ENCODE peak calls at places on chromosomes 12 and 14, in seven cellular contexts. One of them, this sample, is unnamed.

GRCh38 chr14:61965030-61965745 is 203.0 kb downstream of the SNAPC1 start:
- DNase-seq in non-pigmented ciliary epithelial cell: peak
- DNase-seq in HCT116: no peak
- DNase-seq in HuH-7: no peak
- DNase-seq in sciatic nerve: no peak
- DNase-seq in brain pericyte: no peak
- DNase-seq in bronchial epithelial cell: peak
- DNase-seq in this sample: no peak

GRCh38 chr12:93113317-93114006 is 184.4 kb upstream of the EEA1 start:
- DNase-seq in non-pigmented ciliary epithelial cell: no peak
- DNase-seq in HCT116: no peak
- DNase-seq in HuH-7: no peak
- DNase-seq in sciatic nerve: no peak
- DNase-seq in brain pericyte: no peak
- DNase-seq in bronchial epithelial cell: peak
- DNase-seq in this sample: no peak

GRCh38 chr14:72726444-72726843 is 167.5 kb downstream of the DPF3 start:
- DNase-seq in non-pigmented ciliary epithelial cell: no peak
- DNase-seq in HCT116: no peak
- DNase-seq in HuH-7: no peak
- DNase-seq in sciatic nerve: no peak
- DNase-seq in brain pericyte: no peak
- DNase-seq in bronchial epithelial cell: no peak
- DNase-seq in this sample: no peak

GRCh38 chr12:93376436-93377251 is 1.1 kb upstream of the NUDT4 start:
- DNase-seq in non-pigmented ciliary epithelial cell: no peak
- DNase-seq in HCT116: no peak
- DNase-seq in HuH-7: peak
- DNase-seq in sciatic nerve: peak
- DNase-seq in brain pericyte: no peak
- DNase-seq in bronchial epithelial cell: peak
- DNase-seq in this sample: no peak

GRCh38 chr14:94079891-94080605 is 954 bp downstream of the DDX24 start:
- DNase-seq in non-pigmented ciliary epithelial cell: no peak
- DNase-seq in HCT116: no peak
- DNase-seq in HuH-7: no peak
- DNase-seq in sciatic nerve: no peak
- DNase-seq in brain pericyte: no peak
- DNase-seq in bronchial epithelial cell: peak
- DNase-seq in this sample: no peak

GRCh38 chr12:2384533-2385328 is 331.9 kb downstream of the CACNA1C start:
- DNase-seq in non-pigmented ciliary epithelial cell: peak
- DNase-seq in HCT116: no peak
- DNase-seq in HuH-7: no peak
- DNase-seq in sciatic nerve: no peak
- DNase-seq in brain pericyte: no peak
- DNase-seq in bronchial epithelial cell: no peak
- DNase-seq in this sample: no peak

GRCh38 chr12:110107369-110108281 is 16.5 kb upstream of the IFT81 start:
- DNase-seq in non-pigmented ciliary epithelial cell: peak
- DNase-seq in HCT116: no peak
- DNase-seq in HuH-7: no peak
- DNase-seq in sciatic nerve: peak
- DNase-seq in brain pericyte: peak
- DNase-seq in bronchial epithelial cell: peak
- DNase-seq in this sample: peak

GRCh38 chr12:57268264-57268663 is 17.3 kb upstream of the STAC3 start:
- DNase-seq in non-pigmented ciliary epithelial cell: no peak
- DNase-seq in HCT116: no peak
- DNase-seq in HuH-7: no peak
- DNase-seq in sciatic nerve: no peak
- DNase-seq in brain pericyte: no peak
- DNase-seq in bronchial epithelial cell: peak
- DNase-seq in this sample: no peak

GRCh38 chr12:79155703-79156102 is 291.1 kb downstream of the SYT1 start:
- DNase-seq in non-pigmented ciliary epithelial cell: peak
- DNase-seq in HCT116: no peak
- DNase-seq in HuH-7: no peak
- DNase-seq in sciatic nerve: no peak
- DNase-seq in brain pericyte: no peak
- DNase-seq in bronchial epithelial cell: peak
- DNase-seq in this sample: no peak

GRCh38 chr12:3920378-3921141 is 47.4 kb upstream of the PARP11 start:
- DNase-seq in non-pigmented ciliary epithelial cell: no peak
- DNase-seq in HCT116: no peak
- DNase-seq in HuH-7: no peak
- DNase-seq in sciatic nerve: no peak
- DNase-seq in brain pericyte: no peak
- DNase-seq in bronchial epithelial cell: no peak
- DNase-seq in this sample: no peak

GRCh38 chr12:17928708-17929366 is 161.2 kb downstream of the RERGL start:
- DNase-seq in non-pigmented ciliary epithelial cell: peak
- DNase-seq in HCT116: peak
- DNase-seq in HuH-7: peak
- DNase-seq in sciatic nerve: no peak
- DNase-seq in brain pericyte: no peak
- DNase-seq in bronchial epithelial cell: peak
- DNase-seq in this sample: no peak

GRCh38 chr12:27618836-27619235 is 77.4 kb upstream of the REP15 start:
- DNase-seq in non-pigmented ciliary epithelial cell: no peak
- DNase-seq in HCT116: no peak
- DNase-seq in HuH-7: no peak
- DNase-seq in sciatic nerve: no peak
- DNase-seq in brain pericyte: no peak
- DNase-seq in bronchial epithelial cell: no peak
- DNase-seq in this sample: no peak

GRCh38 chr12:112349440-112349839 is 32.8 kb downstream of the HECTD4 start:
- DNase-seq in non-pigmented ciliary epithelial cell: no peak
- DNase-seq in HCT116: no peak
- DNase-seq in HuH-7: no peak
- DNase-seq in sciatic nerve: no peak
- DNase-seq in brain pericyte: peak
- DNase-seq in bronchial epithelial cell: no peak
- DNase-seq in this sample: no peak

GRCh38 chr12:49970030-49970429 is 2.7 kb upstream of the AQP6 start:
- DNase-seq in non-pigmented ciliary epithelial cell: no peak
- DNase-seq in HCT116: no peak
- DNase-seq in HuH-7: no peak
- DNase-seq in sciatic nerve: no peak
- DNase-seq in brain pericyte: no peak
- DNase-seq in bronchial epithelial cell: no peak
- DNase-seq in this sample: no peak

GRCh38 chr12:31326689-31327659 is 1.0 kb upstream of the SINHCAF start:
- DNase-seq in non-pigmented ciliary epithelial cell: no peak
- DNase-seq in HCT116: no peak
- DNase-seq in HuH-7: no peak
- DNase-seq in sciatic nerve: no peak
- DNase-seq in brain pericyte: no peak
- DNase-seq in bronchial epithelial cell: no peak
- DNase-seq in this sample: no peak

GRCh38 chr14:75539562-75540478 is 17.6 kb downstream of the BATF start:
- DNase-seq in non-pigmented ciliary epithelial cell: no peak
- DNase-seq in HCT116: no peak
- DNase-seq in HuH-7: no peak
- DNase-seq in sciatic nerve: no peak
- DNase-seq in brain pericyte: no peak
- DNase-seq in bronchial epithelial cell: no peak
- DNase-seq in this sample: no peak

GRCh38 chr12:100986595-100987547 is 192.3 kb downstream of the ANO4 start:
- DNase-seq in non-pigmented ciliary epithelial cell: no peak
- DNase-seq in HCT116: no peak
- DNase-seq in HuH-7: no peak
- DNase-seq in sciatic nerve: no peak
- DNase-seq in brain pericyte: no peak
- DNase-seq in bronchial epithelial cell: no peak
- DNase-seq in this sample: no peak

GRCh38 chr14:50044040-50044651 is 72.2 kb downstream of the VCPKMT start:
- DNase-seq in non-pigmented ciliary epithelial cell: no peak
- DNase-seq in HCT116: no peak
- DNase-seq in HuH-7: no peak
- DNase-seq in sciatic nerve: no peak
- DNase-seq in brain pericyte: no peak
- DNase-seq in bronchial epithelial cell: no peak
- DNase-seq in this sample: no peak

GRCh38 chr12:1738480-1738879 is 47.6 kb downstream of the ADIPOR2 start:
- DNase-seq in non-pigmented ciliary epithelial cell: no peak
- DNase-seq in HCT116: no peak
- DNase-seq in HuH-7: no peak
- DNase-seq in sciatic nerve: no peak
- DNase-seq in brain pericyte: no peak
- DNase-seq in bronchial epithelial cell: no peak
- DNase-seq in this sample: no peak

GRCh38 chr12:27324452-27324999 is 8.1 kb upstream of the BMAL2 start:
- DNase-seq in non-pigmented ciliary epithelial cell: no peak
- DNase-seq in HCT116: no peak
- DNase-seq in HuH-7: no peak
- DNase-seq in sciatic nerve: no peak
- DNase-seq in brain pericyte: no peak
- DNase-seq in bronchial epithelial cell: no peak
- DNase-seq in this sample: no peak

GRCh38 chr14:59182641-59183040 is 5.8 kb upstream of the DAAM1 start:
- DNase-seq in non-pigmented ciliary epithelial cell: no peak
- DNase-seq in HCT116: no peak
- DNase-seq in HuH-7: no peak
- DNase-seq in sciatic nerve: no peak
- DNase-seq in brain pericyte: no peak
- DNase-seq in bronchial epithelial cell: no peak
- DNase-seq in this sample: no peak

GRCh38 chr12:107379852-107380567 is 286.7 kb upstream of the CRY1 start:
- DNase-seq in non-pigmented ciliary epithelial cell: no peak
- DNase-seq in HCT116: peak
- DNase-seq in HuH-7: no peak
- DNase-seq in sciatic nerve: no peak
- DNase-seq in brain pericyte: no peak
- DNase-seq in bronchial epithelial cell: peak
- DNase-seq in this sample: no peak

GRCh38 chr14:73786632-73786941 is 65.0 kb upstream of the PTGR2 start:
- DNase-seq in non-pigmented ciliary epithelial cell: no peak
- DNase-seq in HCT116: no peak
- DNase-seq in HuH-7: no peak
- DNase-seq in sciatic nerve: no peak
- DNase-seq in brain pericyte: no peak
- DNase-seq in bronchial epithelial cell: no peak
- DNase-seq in this sample: peak

GRCh38 chr12:76422154-76422877 is 74.1 kb upstream of the BBS10 start:
- DNase-seq in non-pigmented ciliary epithelial cell: no peak
- DNase-seq in HCT116: no peak
- DNase-seq in HuH-7: no peak
- DNase-seq in sciatic nerve: no peak
- DNase-seq in brain pericyte: no peak
- DNase-seq in bronchial epithelial cell: no peak
- DNase-seq in this sample: no peak

GRCh38 chr14:57168138-57168695 is 100.5 kb downstream of the EXOC5 start:
- DNase-seq in non-pigmented ciliary epithelial cell: no peak
- DNase-seq in HCT116: no peak
- DNase-seq in HuH-7: no peak
- DNase-seq in sciatic nerve: no peak
- DNase-seq in brain pericyte: no peak
- DNase-seq in bronchial epithelial cell: no peak
- DNase-seq in this sample: no peak